ENCODE peak calls at places on chromosome 14, in four cellular contexts. G, W, R and O are unnamed samples.

GRCh38 chr14:81936902-81937301 is 403.2 kb upstream of the SEL1L start:
- DNase-seq in G (no peak), W (no peak), R (no peak), O (no peak)

GRCh38 chr14:99093532-99094517 is 178.2 kb downstream of the BCL11B start:
- DNase-seq in G (no peak), W (no peak), R (no peak), O (no peak)

GRCh38 chr14:23136566-23137133 is 17.6 kb upstream of the CEBPE start:
- DNase-seq in G (no peak), W (no peak), R (no peak), O (no peak)

GRCh38 chr14:31207287-31207745 is 277 bp downstream of the HECTD1 start:
- DNase-seq in G (no peak), W (no peak), R (no peak), O (peak; percentile 95)

GRCh38 chr14:64329149-64329548 is 35.0 kb upstream of the ESR2 start:
- DNase-seq in G (no peak), W (no peak), R (no peak), O (no peak)

GRCh38 chr14:89681086-89682018 is 264.3 kb upstream of the FOXN3 start:
- DNase-seq in G (no peak), W (no peak), R (no peak), O (no peak)

GRCh38 chr14:99125616-99126431 is 146.2 kb downstream of the BCL11B start:
- DNase-seq in G (no peak), W (peak; percentile 2), R (no peak), O (peak; percentile 7)

GRCh38 chr14:28761438-28762289 is 4.9 kb upstream of the FOXG1 start:
- DNase-seq in G (no peak), W (no peak), R (no peak), O (no peak)

GRCh38 chr14:38291681-38292459 is 36.0 kb upstream of the CLEC14A start:
- DNase-seq in G (no peak), W (no peak), R (peak; percentile 34), O (no peak)

GRCh38 chr14:74514471-74514932 is 20.9 kb downstream of the ISCA2 start:
- DNase-seq in G (peak; percentile 70), W (no peak), R (peak; percentile 52), O (no peak)

GRCh38 chr14:20905661-20906060 is 14.5 kb downstream of the RNASE3 start:
- DNase-seq in G (no peak), W (no peak), R (no peak), O (no peak)

GRCh38 chr14:50560929-50561280 is 960 bp downstream of the ATL1 start:
- DNase-seq in G (peak; percentile 85), W (peak; percentile 69), R (peak; percentile 71), O (peak; percentile 82)

GRCh38 chr14:78005325-78005724 is 164.8 kb upstream of the NRXN3 start:
- DNase-seq in G (no peak), W (no peak), R (no peak), O (no peak)

GRCh38 chr14:95226801-95227200 is 69.5 kb upstream of the DICER1 start:
- DNase-seq in G (no peak), W (no peak), R (no peak), O (no peak)

GRCh38 chr14:65015391-65015790 is 28.7 kb downstream of the FNTB start:
- DNase-seq in G (no peak), W (no peak), R (no peak), O (no peak)

GRCh38 chr14:50835280-50835679 is 4.3 kb upstream of the NIN start:
- DNase-seq in G (no peak), W (no peak), R (peak; percentile 73), O (no peak)

GRCh38 chr14:96274122-96274910 is 18.3 kb downstream of the BDKRB1 start:
- DNase-seq in G (no peak), W (no peak), R (peak; percentile 97), O (no peak)

GRCh38 chr14:101073598-101073965 is 170.1 kb upstream of the RTL1 start:
- DNase-seq in G (no peak), W (no peak), R (no peak), O (no peak)

GRCh38 chr14:104827173-104828055 is 26.5 kb downstream of the ZBTB42 start:
- DNase-seq in G (no peak), W (peak; percentile 24), R (peak; percentile 32), O (peak; percentile 44)

GRCh38 chr14:100348779-100349708 is 25.9 kb downstream of the SLC25A47 start:
- DNase-seq in G (no peak), W (no peak), R (no peak), O (no peak)

GRCh38 chr14:96363751-96364336 is 518 bp downstream of the GSKIP start:
- DNase-seq in G (peak; percentile 15), W (peak; percentile 7), R (peak; percentile 31), O (peak; percentile 81)

GRCh38 chr14:81303258-81303935 is 82.6 kb upstream of the GTF2A1 start:
- DNase-seq in G (peak; percentile 47), W (peak; percentile 6), R (no peak), O (peak; percentile 91)

GRCh38 chr14:57346741-57347140 is 43.6 kb upstream of the NAA30 start:
- DNase-seq in G (no peak), W (no peak), R (no peak), O (no peak)

GRCh38 chr14:82642425-82642824 is 1108.8 kb upstream of the SEL1L start:
- DNase-seq in G (no peak), W (no peak), R (no peak), O (peak; percentile 45)

GRCh38 chr14:49249022-49249421 is 337.2 kb downstream of the RPS29 start:
- DNase-seq in G (no peak), W (no peak), R (peak; percentile 1), O (no peak)

GRCh38 chr14:51862839-51863235 is 2.4 kb downstream of the GNG2 start:
- DNase-seq in G (no peak), W (no peak), R (peak; percentile 27), O (no peak)

GRCh38 chr14:50319721-50320120 is 7.6 kb downstream of the DMAC2L start:
- DNase-seq in G (no peak), W (no peak), R (peak; percentile 33), O (no peak)

GRCh38 chr14:21768116-21768874 is 94.7 kb upstream of the OR4E1 start:
- DNase-seq in G (no peak), W (no peak), R (peak; percentile 1), O (no peak)

GRCh38 chr14:61148742-61149350 is 132.3 kb downstream of the TMEM30B start:
- DNase-seq in G (no peak), W (no peak), R (no peak), O (no peak)

GRCh38 chr14:100591453-100592371 is 4.5 kb upstream of the BEGAIN start:
- DNase-seq in G (peak; percentile 4), W (no peak), R (no peak), O (no peak)

GRCh38 chr14:105974902-105975301 is 448.5 kb downstream of the TMEM121 start:
- DNase-seq in G (no peak), W (no peak), R (no peak), O (no peak)

GRCh38 chr14:75718199-75718598 is 57.2 kb downstream of the TTLL5 start:
- DNase-seq in G (no peak), W (no peak), R (no peak), O (no peak)

GRCh38 chr14:71554959-71555612 is 377.1 kb upstream of the RGS6 start:
- DNase-seq in G (no peak), W (no peak), R (no peak), O (no peak)

GRCh38 chr14:71555654-71556559 is 376.3 kb upstream of the RGS6 start:
- DNase-seq in G (no peak), W (no peak), R (peak; percentile 43), O (peak; percentile 58)

GRCh38 chr14:71553779-71554178 is 378.4 kb upstream of the RGS6 start:
- DNase-seq in G (no peak), W (no peak), R (no peak), O (no peak)

GRCh38 chr14:71552809-71553208 is 379.4 kb upstream of the RGS6 start:
- DNase-seq in G (no peak), W (no peak), R (no peak), O (no peak)

GRCh38 chr14:71554323-71554722 is 377.9 kb upstream of the RGS6 start:
- DNase-seq in G (no peak), W (no peak), R (no peak), O (no peak)
- H3K4me1 ChIP-seq in G (no peaks in the 10 kb centered on the region), W (no peaks in the 10 kb centered on the region), R (peaks cover 10% of the 10 kb centered on the region), O (peaks cover 14% of the 10 kb centered on the region)

DNA sequence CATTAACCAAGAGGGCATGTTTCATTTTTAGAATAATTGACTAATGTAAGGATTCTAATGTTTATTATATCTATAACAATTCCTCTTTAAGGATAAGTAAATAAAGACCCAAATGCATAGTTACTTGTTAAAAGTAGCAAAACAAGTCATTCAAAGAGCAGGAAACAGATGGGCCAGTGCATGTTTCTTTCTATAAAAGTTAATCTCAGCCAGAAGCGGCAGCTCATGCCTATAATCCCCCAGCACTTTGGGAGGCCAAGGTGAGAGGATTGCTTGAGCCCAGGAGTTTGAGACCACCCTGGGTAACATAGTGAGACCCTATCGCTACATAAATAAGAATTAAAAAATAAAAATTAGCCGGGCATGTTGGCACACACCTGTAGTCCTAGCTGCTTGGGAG is 391.0 kb upstream of the RGS6 start:
- DNase-seq in G (no peak), W (no peak), R (no peak), O (no peak)
- H3K4me3 ChIP-seq in G (no peak overlapping the region), W (no peak overlapping the region), R (no peak overlapping the region), O (no peak overlapping the region)

DNA sequence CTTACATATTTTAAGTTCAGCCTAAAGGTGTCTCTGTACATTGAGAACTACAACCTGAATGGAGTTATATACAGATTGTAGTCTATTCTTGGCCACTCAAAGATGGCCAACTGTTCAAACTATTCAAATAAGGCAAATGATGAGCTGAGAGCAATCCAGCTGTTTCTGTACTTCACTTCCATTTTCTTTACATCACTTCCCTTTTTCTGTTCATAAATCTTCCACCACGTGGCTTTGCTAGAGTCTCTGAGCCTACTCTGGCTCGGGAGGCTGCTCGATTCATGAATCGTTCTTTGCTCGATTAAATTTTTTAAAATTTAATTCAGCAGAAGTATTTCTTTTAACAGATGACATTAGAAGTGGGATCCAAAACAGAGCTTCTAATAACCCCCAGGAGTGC is 879.7 kb downstream of the GALC start:
- DNase-seq in G (no peak), W (no peak), R (no peak), O (no peak)
- TF ChIP-seq CTCF in G (no peak), W (no peak), R (no peak), O (no peak)

GRCh38 chr14:24337144-24337823 is 2.4 kb upstream of the ADCY4 start:
- DNase-seq in G (no peak), W (no peak), R (no peak), O (no peak)

GRCh38 chr14:24334431-24335271 is at the start of gene ADCY4:
- DNase-seq in G (peak; percentile 51), W (peak; percentile 70), R (no peak), O (peak; percentile 35)

GRCh38 chr14:24338843-24339242 is 948 bp downstream of the RIPK3 start:
- DNase-seq in G (no peak), W (no peak), R (no peak), O (no peak)

GRCh38 chr14:24337824-24338175 is 2.0 kb downstream of the RIPK3 start:
- DNase-seq in G (no peak), W (no peak), R (no peak), O (no peak)

DNA sequence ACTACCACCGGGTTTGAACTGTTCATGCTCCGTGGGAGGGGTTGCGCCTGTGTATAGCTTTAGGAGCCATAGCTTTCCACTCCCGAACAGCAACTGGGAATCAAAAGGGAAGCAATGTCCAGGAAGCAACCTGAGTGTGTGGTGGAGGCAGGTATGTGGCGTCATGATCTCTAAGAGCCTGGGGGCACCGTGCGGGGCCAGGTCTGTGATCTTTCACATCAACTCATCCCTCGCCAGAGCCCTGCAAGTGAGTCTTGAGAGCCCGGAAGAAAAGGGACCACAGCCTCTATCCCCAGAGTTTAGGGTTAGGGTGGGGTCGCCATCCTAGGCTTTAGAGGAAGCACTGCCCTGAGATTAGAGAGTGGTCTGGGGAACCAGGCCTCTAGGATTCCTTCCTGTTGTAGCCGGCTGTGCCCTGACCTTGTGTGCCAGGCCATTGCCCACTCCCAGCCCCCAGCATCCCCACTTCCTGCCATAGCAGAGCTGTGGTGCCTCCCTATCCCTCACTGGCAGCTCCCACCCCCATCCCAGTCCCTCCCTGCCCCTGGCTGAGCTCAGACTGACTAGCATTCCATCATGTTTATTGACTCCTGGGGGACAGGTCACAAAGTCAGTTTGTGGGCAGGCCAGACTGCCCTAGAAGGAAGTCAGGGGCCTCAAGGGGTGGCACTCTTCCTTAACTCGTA is 733 bp upstream of the ADCY4 start:
- DNase-seq in G (no peak), W (no peak), R (no peak), O (peak; percentile 20)
- H3K4me1 ChIP-seq in G (peaks cover 10% of the 10 kb centered on the region), W (peaks cover 37% of the 10 kb centered on the region), R (peaks cover 3% of the 10 kb centered on the region), O (peaks cover 21% of the 10 kb centered on the region)